ENCODE peak calls at places on chromosome 4, in eight cellular contexts. K is right atrium auricular region, J is upper lobe of right lung, V is astrocyte, W is RWPE2, R is PC-3, I is adipocyte, C is HCT116. Y is an unnamed sample. For H3K4me1 and H3K27me3, the result is how much of the 10 kb centered on the place peaks cover.

GRCh38 chr4:98528882-98529281 is 129.5 kb downstream of the TSPAN5 start:
- DNase-seq in I (no peak), J (no peak), C (no peak), W (no peak), V (peak), R (no peak), K (no peak), Y (no peak)

GRCh38 chr4:138775890-138776289 is 239.7 kb upstream of the NOCT start:
- DNase-seq in R (no peak), K (no peak), V (no peak), J (no peak), W (no peak), C (no peak), I (no peak), Y (no peak)

GRCh38 chr4:6847134-6847533 is 62.5 kb upstream of the TBC1D14 start:
- DNase-seq in I (no peak), V (no peak), R (no peak), W (no peak), K (no peak), J (no peak), C (no peak), Y (no peak)

GRCh38 chr4:10926025-10926424 is 241.5 kb upstream of the CLNK start:
- DNase-seq in V (peak), K (no peak), R (no peak), C (no peak), I (no peak), W (no peak), J (no peak), Y (no peak)

GRCh38 chr4:173332963-173333657 is 1.0 kb downstream of the HMGB2 start:
- DNase-seq in K (no peak), I (peak), C (no peak), V (no peak), J (no peak), R (peak), W (no peak), Y (no peak)

GRCh38 chr4:2958446-2958845 is 4.8 kb downstream of the NOP14 start:
- DNase-seq in J (no peak), C (no peak), R (no peak), V (peak), W (no peak), K (no peak), I (peak), Y (no peak)

GRCh38 chr4:165783626-165784025 is 89.4 kb upstream of the TLL1 start:
- DNase-seq in C (no peak), I (no peak), J (no peak), K (no peak), R (no peak), W (no peak), V (no peak), Y (no peak)

GRCh38 chr4:174674305-174674840 is 152.1 kb upstream of the HPGD start:
- DNase-seq in J (no peak), W (no peak), C (no peak), V (peak), K (no peak), I (peak), R (no peak), Y (no peak)

GRCh38 chr4:176654565-176655216 is 138.0 kb downstream of the VEGFC start:
- DNase-seq in C (no peak), I (peak), J (no peak), R (no peak), W (no peak), V (peak), K (no peak), Y (no peak)

GRCh38 chr4:176660561-176660960 is 132.2 kb downstream of the VEGFC start:
- DNase-seq in W (no peak), I (no peak), R (peak), J (no peak), C (no peak), V (no peak), K (no peak), Y (no peak)

GRCh38 chr4:176653406-176654220 is 139.1 kb downstream of the VEGFC start:
- DNase-seq in V (peak), K (no peak), I (peak), R (no peak), W (no peak), J (no peak), C (no peak), Y (no peak)

DNA sequence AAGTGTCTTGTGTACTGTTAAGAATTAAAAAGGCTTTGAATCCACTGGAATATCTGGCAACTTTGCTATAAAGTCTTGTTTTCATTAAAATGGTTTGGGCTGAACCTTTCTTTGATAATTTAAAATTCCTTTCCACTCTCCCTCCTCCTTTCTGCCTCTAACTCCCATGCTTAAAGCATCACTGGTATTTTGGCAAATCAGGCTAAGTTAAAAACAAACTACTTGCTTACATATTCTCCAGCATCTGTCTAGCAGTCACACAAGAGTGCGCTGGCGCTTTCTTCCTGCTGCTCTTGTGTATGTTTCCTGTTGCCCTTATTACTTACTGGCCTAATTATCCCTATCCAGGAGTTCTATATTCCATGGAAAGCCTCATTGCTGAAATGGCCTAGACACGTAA is 136.6 kb downstream of the VEGFC start:
- DNase-seq in R (no peak), K (no peak), J (no peak), W (no peak), V (no peak), C (no peak), I (peak), Y (no peak)
- H3K4me1 ChIP-seq in R (under half), K (under half), J (under half), W (under half), V (under half), C (under half), I (under half), Y (under half)

GRCh38 chr4:24473309-24473721 is 111.0 kb downstream of the DHX15 start:
- DNase-seq in C (no peak), J (no peak), W (no peak), I (peak), R (peak), V (peak), K (no peak), Y (no peak)

GRCh38 chr4:24475756-24476155 is 108.6 kb downstream of the DHX15 start:
- DNase-seq in V (no peak), R (no peak), C (no peak), K (no peak), J (no peak), W (no peak), I (no peak), Y (no peak)

GRCh38 chr4:24471623-24472510 is 112.5 kb downstream of the DHX15 start:
- DNase-seq in C (no peak), K (no peak), J (no peak), I (peak), V (peak), R (no peak), W (no peak), Y (no peak)

GRCh38 chr4:24472514-24473308 is 111.6 kb downstream of the DHX15 start:
- DNase-seq in V (peak), K (peak), J (peak), I (peak), W (peak), R (peak), C (peak), Y (peak)

GRCh38 chr4:24470681-24471622 is 113.4 kb downstream of the DHX15 start:
- DNase-seq in V (peak), C (no peak), K (no peak), J (peak), R (peak), W (no peak), I (peak), Y (no peak)
- H3K27me3 ChIP-seq in V (under half), C (under half), K (under half), J (under half), R (under half), W (under half), I (under half), Y (under half)

GRCh38 chr4:1078490-1078889 is 34.9 kb downstream of the RNF212 start:
- DNase-seq in I (no peak), R (no peak), V (no peak), W (no peak), K (no peak), J (no peak), C (no peak), Y (no peak)
- H3K4me1 ChIP-seq in I (under half), R (under half), V (under half), W (under half), K (under half), J (under half), C (under half), Y (under half)

GRCh38 chr4:41321216-41321945 is 64.7 kb downstream of the UCHL1 start:
- DNase-seq in C (no peak), V (no peak), I (no peak), J (no peak), K (no peak), W (no peak), R (no peak), Y (no peak)
- H3K27me3 ChIP-seq in C (under half), V (under half), I (under half), J (under half), K (under half), W (under half), R (under half), Y (under half)

DNA sequence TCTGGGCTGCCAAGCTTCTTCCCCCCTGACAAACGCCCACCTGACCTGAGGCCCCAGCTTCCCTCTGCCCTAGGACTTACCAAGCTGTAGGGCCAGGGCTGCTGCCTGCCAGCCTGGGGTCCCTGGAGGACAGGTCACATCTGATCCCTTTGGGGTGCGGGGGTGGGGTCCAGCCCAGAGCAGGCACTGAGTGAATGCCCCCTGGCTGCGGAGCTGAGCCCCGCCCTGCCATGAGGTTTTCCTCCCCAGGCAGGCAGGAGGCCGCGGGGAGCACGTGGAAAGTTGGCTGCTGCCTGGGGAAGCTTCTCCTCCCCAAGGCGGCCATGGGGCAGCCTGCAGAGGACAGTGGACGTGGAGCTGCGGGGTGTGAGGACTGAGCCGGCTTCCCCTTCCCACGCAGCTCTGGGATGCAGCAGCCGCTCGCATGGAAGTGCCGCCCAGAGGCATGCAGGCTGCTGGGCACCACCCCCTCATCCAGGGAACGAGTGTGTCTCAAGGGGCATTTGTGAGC is 37.0 kb downstream of the HTRA3 start:
- DNase-seq in W (peak), K (no peak), V (no peak), C (no peak), R (no peak), I (no peak), J (peak), Y (no peak)
- H3K4me1 ChIP-seq in W (under half), K (under half), V (under half), C (under half), R (under half), I (under half), J (under half), Y (under half)

DNA sequence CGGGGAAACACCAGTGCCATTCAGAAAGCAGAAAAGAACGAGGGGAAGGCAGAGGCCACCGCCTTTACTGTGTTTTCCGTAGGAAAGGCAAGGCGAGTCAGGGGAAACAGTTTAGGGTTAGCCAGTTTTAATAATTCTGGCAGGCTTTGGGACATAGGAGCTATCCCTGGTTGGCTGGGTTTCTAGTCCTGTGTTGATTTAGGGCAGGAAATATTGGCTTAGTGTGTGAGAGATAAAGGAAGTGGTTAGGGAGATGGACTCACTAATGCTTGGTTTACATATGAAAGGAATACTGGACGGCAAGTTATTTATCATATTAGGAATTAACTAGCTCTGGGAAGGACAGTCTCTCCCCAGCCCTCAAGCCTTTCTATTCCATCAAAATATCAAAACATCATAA is 53.1 kb downstream of the SYNPO2 start:
- DNase-seq in V (peak), K (no peak), I (no peak), W (no peak), R (peak), C (no peak), J (no peak), Y (no peak)
- H3K27me3 ChIP-seq in V (under half), K (under half), I (under half), W (under half), R (under half), C (under half), J (under half), Y (under half)

GRCh38 chr4:143358419-143358818 is 21.7 kb downstream of the GAB1 start:
- DNase-seq in W (no peak), V (no peak), J (no peak), I (no peak), K (no peak), R (no peak), C (no peak), Y (no peak)
- H3K4me1 ChIP-seq in W (half or more), V (under half), J (half or more), I (under half), K (under half), R (half or more), C (under half), Y (half or more)

GRCh38 chr4:8157944-8158709 is 486 bp downstream of the ABLIM2 start:
- DNase-seq in K (no peak), W (no peak), I (peak), R (peak), J (no peak), V (no peak), C (no peak), Y (no peak)
- H3K27me3 ChIP-seq in K (under half), W (under half), I (under half), R (under half), J (under half), V (under half), C (under half), Y (under half)

GRCh38 chr4:184450045-184450444 is 24.3 kb downstream of the IRF2 start:
- DNase-seq in J (no peak), I (peak), C (no peak), R (peak), W (no peak), K (no peak), V (peak), Y (no peak)

GRCh38 chr4:184446132-184446531 is 28.2 kb downstream of the IRF2 start:
- DNase-seq in R (no peak), C (no peak), J (no peak), K (no peak), W (no peak), V (no peak), I (no peak), Y (no peak)

GRCh38 chr4:184450743-184451142 is 23.6 kb downstream of the IRF2 start:
- DNase-seq in W (no peak), I (no peak), C (no peak), V (no peak), K (no peak), J (no peak), R (no peak), Y (no peak)

GRCh38 chr4:184447664-184448063 is 26.7 kb downstream of the IRF2 start:
- DNase-seq in K (no peak), V (no peak), R (no peak), I (no peak), W (no peak), J (no peak), C (no peak), Y (peak)

GRCh38 chr4:184448828-184449227 is 25.5 kb downstream of the IRF2 start:
- DNase-seq in V (peak), J (no peak), I (no peak), K (peak), R (no peak), C (no peak), W (no peak), Y (peak)
- H3K4me1 ChIP-seq in V (under half), J (half or more), I (half or more), K (half or more), R (under half), C (under half), W (under half), Y (half or more)

Y was measured in gastrocnemius medialis.